ENCODE peak calls at places on chromosomes 6 and 20, in five cellular contexts. T, M, O, X and V are unnamed samples.

GRCh38 chr6:38136547-38136946 is 317.0 kb downstream of the ZFAND3 start:
- DNase-seq in X (no peak), M (no peak), T (peak; percentile 38), O (no peak), V (no peak)

GRCh38 chr20:37327748-37328147 is 18.2 kb upstream of the SRC start:
- DNase-seq in T (peak; percentile 80), O (no peak), X (no peak), M (no peak), V (peak; percentile 93)

GRCh38 chr6:169251371-169251802 is 2.3 kb downstream of the THBS2 start:
- DNase-seq in O (no peak), M (no peak), T (no peak), X (no peak), V (no peak)

GRCh38 chr6:143962644-143962929 is 45.5 kb downstream of the PLAGL1 start:
- DNase-seq in O (no peak), T (peak; percentile 52), M (no peak), X (peak; percentile 67), V (peak; percentile 69)

GRCh38 chr6:106974337-106974998 is at the start of gene CD24:
- DNase-seq in X (peak; percentile 70), O (peak; percentile 91), M (peak; percentile 76), T (no peak), V (peak; percentile 15)

GRCh38 chr6:160919713-160920112 is 71.9 kb upstream of the MAP3K4 start:
- DNase-seq in T (peak; percentile 83), M (no peak), X (no peak), O (no peak), V (peak; percentile 17)

GRCh38 chr6:147906361-147906760 is 397.9 kb downstream of the SAMD5 start:
- DNase-seq in O (no peak), T (no peak), X (no peak), M (no peak), V (peak; percentile 9)

GRCh38 chr20:354298-354977 is 7.5 kb downstream of the NRSN2 start:
- DNase-seq in X (peak; percentile 69), O (peak; percentile 92), T (peak; percentile 67), M (peak; percentile 78), V (peak; percentile 82)

GRCh38 chr6:27766405-27766804 is 145.8 kb downstream of the OR2B2 start:
- DNase-seq in M (no peak), O (no peak), T (no peak), X (no peak), V (no peak)

GRCh38 chr6:170444056-170444505 is 109.0 kb downstream of the PSMB1 start:
- DNase-seq in X (no peak), O (no peak), M (peak; percentile 16), T (no peak), V (no peak)

GRCh38 chr6:73515204-73516101 is 5.4 kb downstream of the EEF1A1 start:
- DNase-seq in T (peak; percentile 88), M (peak; percentile 45), O (no peak), X (no peak), V (peak; percentile 89)

GRCh38 chr6:105041880-105042279 is 85.0 kb downstream of the LIN28B start:
- DNase-seq in O (no peak), X (no peak), T (no peak), M (no peak), V (no peak)

GRCh38 chr6:143901885-143902708 is 37.8 kb downstream of the ZC2HC1B start:
- DNase-seq in X (no peak), O (no peak), T (peak; percentile 49), M (no peak), V (peak; percentile 76)

GRCh38 chr20:21087862-21088540 is 18.2 kb downstream of the LINC00237 start:
- DNase-seq in O (no peak), X (no peak), T (no peak), M (no peak), V (no peak)

GRCh38 chr20:1103751-1104150 is 14.7 kb upstream of the PSMF1 start:
- DNase-seq in O (no peak), M (no peak), X (no peak), T (no peak), V (no peak)

GRCh38 chr6:143634486-143634885 is 43.3 kb upstream of the PHACTR2 start:
- DNase-seq in M (no peak), X (no peak), O (no peak), T (peak; percentile 4), V (no peak)

GRCh38 chr6:157759028-157759427 is 64.0 kb upstream of the SNX9 start:
- DNase-seq in M (no peak), T (no peak), X (no peak), O (no peak), V (no peak)

GRCh38 chr6:20411544-20411943 is 9.9 kb downstream of the E2F3 start:
- DNase-seq in M (no peak), T (no peak), X (no peak), O (no peak), V (no peak)

GRCh38 chr6:108727966-108728730 is 120.1 kb upstream of the ARMC2 start:
- DNase-seq in T (no peak), M (no peak), X (no peak), O (no peak), V (no peak)

GRCh38 chr6:52725530-52726192 is 37.6 kb downstream of the GSTA2 start:
- DNase-seq in T (peak; percentile 28), X (no peak), M (no peak), O (no peak), V (no peak)
- H2BK15ac ChIP-seq in T (no peak overlapping the region), X (no peak overlapping the region), M (no peak overlapping the region), O (no peak overlapping the region), V (no peak overlapping the region)

DNA sequence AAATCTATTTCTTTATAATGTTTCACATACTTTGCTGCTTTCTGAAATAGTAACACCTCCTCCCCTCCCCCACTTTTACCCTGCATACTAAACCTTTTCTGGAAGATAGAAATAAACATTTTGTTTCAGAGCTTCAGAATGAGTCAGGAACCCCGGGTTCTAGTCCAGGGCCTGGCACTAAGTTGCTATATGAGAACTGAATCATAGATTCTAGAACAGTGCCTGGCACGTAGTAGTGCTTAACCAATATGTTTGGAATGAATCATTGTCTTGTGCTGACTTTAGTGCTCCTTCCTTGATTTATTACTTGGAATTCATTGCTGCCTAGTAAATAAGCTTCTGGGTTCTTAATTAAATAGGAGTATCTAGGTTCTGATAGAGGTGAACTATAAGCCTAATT is 18.4 kb downstream of the TAB2 start:
- DNase-seq in T (peak; percentile 69), O (no peak), M (no peak), X (no peak), V (peak; percentile 74)
- H3K4me2 ChIP-seq in T (no peak overlapping the region), O (no peak overlapping the region), M (no peak overlapping the region), X (no peak overlapping the region), V (no peak overlapping the region)

DNA sequence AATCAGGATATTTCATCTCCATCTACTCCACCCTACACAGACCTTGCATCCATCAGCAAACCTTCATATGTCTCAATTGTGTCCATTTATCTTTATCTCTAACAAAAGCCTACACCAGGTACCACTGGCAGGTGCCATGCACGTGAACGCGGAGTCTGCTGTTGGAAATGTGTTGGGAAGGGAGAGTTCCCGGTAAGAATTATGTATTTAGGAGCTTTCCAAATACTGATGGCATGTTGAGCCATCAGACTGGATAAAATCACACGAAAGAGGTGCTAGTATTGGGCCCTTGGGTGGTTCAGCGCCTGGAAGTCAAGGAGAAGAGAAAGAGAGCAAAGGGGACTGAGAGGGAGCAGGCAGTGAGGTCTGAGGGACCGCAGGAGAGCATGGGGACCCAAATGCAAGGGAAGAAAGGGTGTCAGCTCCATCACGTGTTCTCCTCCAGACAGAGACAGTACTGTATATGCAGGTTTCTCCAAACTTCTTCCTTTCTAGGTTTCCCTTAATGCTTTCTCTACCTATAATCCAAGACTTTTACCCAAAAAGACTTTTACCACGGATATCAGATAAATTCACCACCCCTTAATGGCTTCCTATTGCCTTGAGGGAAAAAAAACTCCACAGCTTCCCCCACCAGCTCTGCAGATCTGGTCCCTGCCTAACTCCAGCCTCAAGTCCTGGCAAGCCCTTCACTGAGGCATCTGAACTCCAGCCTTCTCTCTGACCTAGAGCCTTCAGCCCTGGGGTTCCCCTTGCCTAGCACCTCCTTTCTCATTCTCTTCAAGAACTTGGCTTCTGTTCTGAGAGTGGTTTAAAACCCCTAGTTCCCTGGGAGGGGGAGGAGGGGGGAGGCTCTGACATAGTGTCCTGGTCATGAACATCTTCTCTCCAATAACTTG is 4.8 kb upstream of the ZNF217 start:
- DNase-seq in X (no peak), T (no peak), M (no peak), O (peak; percentile 40), V (no peak)
- H3K14ac ChIP-seq in X (no peak overlapping the region), T (no peak overlapping the region), M (no peak overlapping the region), O (no peak overlapping the region), V (no peak overlapping the region)

GRCh38 chr6:159415540-159415939 is 246.3 kb downstream of the FNDC1 start:
- DNase-seq in M (no peak), O (no peak), T (no peak), X (no peak), V (no peak)
- H2BK15ac ChIP-seq in M (no peak overlapping the region), O (no peak overlapping the region), T (no peak overlapping the region), X (no peak overlapping the region), V (no peak overlapping the region)